ENCODE peak calls at places on chromosomes 1 and 21, in eight cellular contexts. O is GM23338, C is HepG2, G is astrocyte, R is K562, S is OCI-LY7, N is psoas muscle, I is tibial artery. X is an unnamed sample.
A peak's percentile ranks its signal among the peaks of the same experiment; 100 is the strongest.

GRCh38 chr21:45054927-45055612 is 19.3 kb upstream of the ADARB1 start:
- DNase-seq in I (no peak), R (no peak), C (no peak), G (no peak), S (peak; percentile 24), O (no peak), N (no peak), X (no peak)

GRCh38 chr21:44399955-44400790 is 46.8 kb downstream of the TRPM2 start:
- DNase-seq in R (no peak), O (no peak), G (no peak), I (no peak), N (no peak), S (no peak), C (no peak), X (no peak)

GRCh38 chr1:111225717-111226400 is 1.7 kb upstream of the CHI3L2 start:
- DNase-seq in S (no peak), G (peak; percentile 51), R (no peak), I (no peak), N (no peak), C (no peak), O (no peak), X (no peak)

GRCh38 chr1:85607126-85607912 is 26.8 kb downstream of the CCN1 start:
- DNase-seq in O (peak; percentile 99), S (no peak), I (no peak), R (no peak), N (no peak), C (peak; percentile 85), G (peak; percentile 100), X (no peak)

GRCh38 chr1:91712981-91713841 is 172.7 kb downstream of the TGFBR3 start:
- DNase-seq in S (no peak), O (peak; percentile 22), G (no peak), N (peak; percentile 43), C (no peak), R (no peak), I (peak; percentile 79), X (no peak)

GRCh38 chr1:7587726-7588456 is 183.2 kb upstream of the VAMP3 start:
- DNase-seq in I (peak; percentile 18), R (no peak), O (no peak), S (no peak), G (no peak), N (no peak), C (no peak), X (no peak)

GRCh38 chr1:115135681-115136080 is 46.4 kb upstream of the TSPAN2 start:
- DNase-seq in N (no peak), R (no peak), O (no peak), G (peak; percentile 72), S (no peak), C (no peak), I (no peak), X (no peak)

GRCh38 chr21:44337941-44338895 is 972 bp downstream of the CFAP410 start:
- DNase-seq in R (peak; percentile 72), I (peak; percentile 71), G (peak; percentile 42), O (peak; percentile 85), S (peak; percentile 47), N (peak; percentile 64), C (peak; percentile 59), X (peak; percentile 50)

GRCh38 chr1:115326419-115326818 is 11.6 kb downstream of the NGF start:
- DNase-seq in G (no peak), C (no peak), N (no peak), S (no peak), O (no peak), I (no peak), R (no peak), X (no peak)

GRCh38 chr1:245663841-245664240 is 509.1 kb downstream of the KIF26B start:
- DNase-seq in N (no peak), R (no peak), C (no peak), O (no peak), G (no peak), S (no peak), I (no peak), X (no peak)

GRCh38 chr1:117970251-117970650 is 40.7 kb downstream of the WDR3 start:
- DNase-seq in O (peak; percentile 3), I (no peak), N (no peak), G (no peak), S (no peak), R (no peak), C (no peak), X (no peak)

GRCh38 chr1:151720974-151721787 is at the start of gene RIIAD1:
- DNase-seq in G (no peak), I (no peak), O (peak; percentile 78), C (no peak), R (peak; percentile 58), S (peak; percentile 56), N (no peak), X (peak; percentile 76)

GRCh38 chr21:34078915-34079314 is 5.5 kb downstream of the MRPS6 start:
- DNase-seq in C (no peak), S (no peak), I (no peak), O (no peak), R (no peak), N (no peak), G (no peak), X (no peak)

GRCh38 chr1:201566933-201567801 is 28.2 kb downstream of the NAV1 start:
- DNase-seq in S (no peak), N (no peak), G (no peak), I (no peak), O (no peak), R (peak; percentile 96), C (no peak), X (no peak)

DNA sequence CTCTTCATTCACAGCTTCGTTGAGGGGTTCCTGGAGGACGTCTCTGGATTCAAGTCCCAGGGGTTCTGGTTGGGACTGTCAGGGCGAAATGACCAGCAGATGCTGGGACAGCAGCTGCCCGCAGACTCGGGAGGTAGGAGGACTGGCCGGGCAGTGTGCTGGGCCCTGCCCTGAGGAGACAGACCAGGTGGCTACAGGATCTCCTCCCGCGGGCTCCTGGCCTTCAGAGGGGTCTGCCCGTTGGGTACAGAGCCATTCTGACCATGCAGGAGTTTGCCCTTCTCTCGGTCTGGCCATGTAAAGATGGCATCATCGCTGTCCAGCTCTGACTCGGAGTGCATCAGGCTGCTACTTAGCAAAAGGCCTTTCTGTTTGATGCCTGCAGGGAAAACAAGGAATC is 122.5 kb downstream of the KIAA0319L start:
- DNase-seq in O (no peak), S (no peak), G (no peak), R (no peak), C (no peak), I (no peak), N (no peak), X (no peak)
- H3K36me3 ChIP-seq in O (peaks cover 10% of the 10 kb centered on the region), S (peaks cover 21% of the 10 kb centered on the region), G (peaks cover 7% of the 10 kb centered on the region), R (peaks cover 42% of the 10 kb centered on the region), C (peaks cover 49% of the 10 kb centered on the region), I (peaks cover 32% of the 10 kb centered on the region), N (no peaks in the 10 kb centered on the region), X (peaks cover 9% of the 10 kb centered on the region)

GRCh38 chr1:46618746-46619415 is 2.3 kb upstream of the MOB3C start:
- DNase-seq in G (no peak), I (no peak), R (no peak), C (no peak), O (no peak), S (no peak), N (no peak), X (no peak)

GRCh38 chr1:46621930-46622329 is 5.3 kb upstream of the MOB3C start:
- DNase-seq in S (no peak), I (no peak), O (no peak), R (peak; percentile 6), C (no peak), N (no peak), G (no peak), X (no peak)

GRCh38 chr1:46623733-46624695 is 7.4 kb upstream of the MOB3C start:
- DNase-seq in O (no peak), R (no peak), S (no peak), G (no peak), N (no peak), I (no peak), C (no peak), X (no peak)

GRCh38 chr1:46619656-46620055 is 3.0 kb upstream of the MOB3C start:
- DNase-seq in O (no peak), C (no peak), I (no peak), G (no peak), N (no peak), S (no peak), R (peak; percentile 10), X (no peak)

GRCh38 chr1:46622341-46622740 is 5.7 kb upstream of the MOB3C start:
- DNase-seq in I (peak; percentile 50), G (no peak), R (peak; percentile 76), O (peak; percentile 76), N (no peak), S (peak; percentile 8), C (peak; percentile 31), X (peak; percentile 60)
- H3K4me3 ChIP-seq in I (no peak overlapping the region), G (no peak overlapping the region), R (no peak overlapping the region), O (no peak overlapping the region), N (no peak overlapping the region), S (no peak overlapping the region), C (no peak overlapping the region), X (no peak overlapping the region)

GRCh38 chr21:32332463-32332951 is 33.9 kb downstream of the MRAP start:
- DNase-seq in S (no peak), R (no peak), C (no peak), I (no peak), G (no peak), O (no peak), N (no peak), X (peak; percentile 48)

GRCh38 chr21:32329331-32329730 is 30.7 kb downstream of the MRAP start:
- DNase-seq in S (no peak), N (peak; percentile 30), I (peak; percentile 34), G (peak; percentile 90), R (no peak), C (no peak), O (no peak), X (no peak)

GRCh38 chr21:32329776-32330175 is 31.1 kb downstream of the MRAP start:
- DNase-seq in C (peak; percentile 27), O (no peak), R (no peak), I (no peak), S (no peak), N (no peak), G (peak; percentile 61), X (no peak)

GRCh38 chr21:32330784-32331311 is 32.2 kb downstream of the MRAP start:
- DNase-seq in R (no peak), N (no peak), I (no peak), S (no peak), C (peak; percentile 96), O (no peak), G (no peak), X (no peak)

GRCh38 chr21:32331444-32332305 is 33.0 kb downstream of the MRAP start:
- DNase-seq in R (no peak), N (no peak), C (peak; percentile 10), O (no peak), I (no peak), G (no peak), S (no peak), X (no peak)
- H3K36me3 ChIP-seq in R (peaks cover 99% of the 10 kb centered on the region), N (no peaks in the 10 kb centered on the region), C (peaks cover 43% of the 10 kb centered on the region), O (peaks cover 50% of the 10 kb centered on the region), I (peaks cover 39% of the 10 kb centered on the region), G (peaks cover 27% of the 10 kb centered on the region), S (peaks cover 98% of the 10 kb centered on the region), X (peaks cover 93% of the 10 kb centered on the region)

DNA sequence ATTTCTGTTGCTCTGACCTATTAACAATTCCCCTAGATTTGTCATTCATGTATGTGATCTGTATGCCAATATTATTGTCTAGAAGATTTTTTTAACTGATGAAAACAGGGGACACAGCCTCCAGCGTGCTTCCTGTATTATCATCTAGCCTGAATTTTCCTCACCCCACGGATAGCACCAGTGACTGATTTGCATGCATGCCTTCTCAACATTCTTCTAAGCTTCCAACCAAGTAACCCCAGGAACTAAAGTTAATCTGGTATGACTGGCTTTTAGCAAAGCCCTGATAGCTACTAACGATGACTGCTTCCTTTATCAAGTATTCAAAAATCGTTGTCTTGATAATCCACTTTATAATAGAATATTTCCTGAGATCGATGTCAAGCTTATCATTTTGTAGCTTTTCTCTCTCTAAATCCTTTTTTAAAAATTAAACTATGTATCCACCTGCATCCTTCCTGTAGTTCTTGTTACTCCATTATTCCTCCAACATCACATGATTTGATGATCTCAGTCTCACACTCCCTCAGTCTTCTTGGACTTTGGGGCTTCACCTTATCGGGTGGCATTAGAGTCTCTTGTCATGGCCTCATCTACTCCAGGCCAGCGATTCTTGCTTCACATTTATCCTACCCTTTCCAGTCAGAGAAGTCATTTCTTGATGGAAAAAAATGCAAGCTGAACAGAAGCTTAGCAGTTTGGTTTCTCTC is 19.0 kb downstream of the BCAR3 start:
- DNase-seq in I (no peak), C (no peak), G (peak; percentile 74), S (no peak), N (no peak), R (no peak), O (no peak), X (no peak)
- H3K4me3 ChIP-seq in I (no peak overlapping the region), C (no peak overlapping the region), G (peak overlapping the region; percentile 19), S (no peak overlapping the region), N (no peak overlapping the region), R (no peak overlapping the region), O (no peak overlapping the region), X (no peak overlapping the region)

X was measured in Karpas-422.